ENCODE peak calls at places on chromosomes 5 and 9, in seven cellular contexts. F is T-helper 2 cell; X is MM.1S; H is prostate gland; S is CD8-positive, alpha-beta memory T cell; E is dorsolateral prefrontal cortex; Z is erythroblast. Q is an unnamed sample.

GRCh38 chr9:136022731-136023400 is 61.7 kb upstream of the UBAC1 start:
- DNase-seq in F (no peak), X (no peak), H (no peak), S (no peak), E (no peak), Z (no peak), Q (no peak)

GRCh38 chr9:94269264-94269663 is 10.2 kb downstream of the ZNF169 start:
- DNase-seq in F (no peak), X (no peak), H (no peak), S (no peak), E (no peak), Z (no peak), Q (no peak)

GRCh38 chr9:30382271-30382670 is 2002.2 kb upstream of the ACO1 start:
- DNase-seq in F (no peak), X (no peak), H (no peak), S (no peak), E (no peak), Z (peak; percentile 0), Q (no peak)

GRCh38 chr9:92600075-92600741 is 64.4 kb upstream of the ECM2 start:
- DNase-seq in F (no peak), X (no peak), H (peak; percentile 0), S (no peak), E (no peak), Z (no peak), Q (no peak)

GRCh38 chr9:76773051-76773450 is 8.8 kb downstream of the PCA3 start:
- DNase-seq in F (no peak), X (no peak), H (no peak), S (no peak), E (no peak), Z (no peak), Q (no peak)

GRCh38 chr9:13555989-13556500 is 276.6 kb upstream of the MPDZ start:
- DNase-seq in F (no peak), X (no peak), H (no peak), S (no peak), E (no peak), Z (no peak), Q (no peak)

GRCh38 chr9:137317021-137317978 is 15.2 kb upstream of the NRARP start:
- DNase-seq in F (no peak), X (no peak), H (no peak), S (no peak), E (no peak), Z (no peak), Q (no peak)

GRCh38 chr5:170479484-170479883 is 24.3 kb upstream of the KCNIP1 start:
- DNase-seq in F (no peak), X (no peak), H (no peak), S (no peak), E (no peak), Z (no peak), Q (no peak)

GRCh38 chr5:135312255-135312935 is 86.6 kb downstream of the MACROH2A1 start:
- DNase-seq in F (no peak), X (no peak), H (no peak), S (no peak), E (no peak), Z (no peak), Q (no peak)

GRCh38 chr5:149932445-149933350 is 11.9 kb downstream of the PDE6A start:
- DNase-seq in F (no peak), X (no peak), H (no peak), S (no peak), E (no peak), Z (peak; percentile 36), Q (no peak)

GRCh38 chr9:7273575-7273974 is 515.8 kb downstream of the KDM4C start:
- DNase-seq in F (no peak), X (no peak), H (no peak), S (no peak), E (no peak), Z (no peak), Q (no peak)

GRCh38 chr9:37422289-37423104 is at the start of gene GRHPR:
- DNase-seq in F (peak; percentile 82), X (peak; percentile 82), H (peak; percentile 87), S (peak; percentile 79), E (peak; percentile 88), Z (peak; percentile 91), Q (peak; percentile 86)